ENCODE peak calls at places on chromosomes 5 and 9, in eight cellular contexts. H is spleen, B is H54, Z is colonic mucosa, M is fibroblast of lung, U is amniotic stem cell, W is T-helper 1 cell, L is AG10803. Q is an unnamed sample.

GRCh38 chr9:127177682-127178265 is 55.3 kb upstream of the ANGPTL2 start:
- DNase-seq in B (no peak), M (no peak), L (no peak), H (peak), Z (peak), U (no peak), W (no peak), Q (no peak)

GRCh38 chr5:73039082-73039481 is 81.3 kb upstream of the TMEM171 start:
- DNase-seq in L (no peak), H (no peak), U (no peak), B (no peak), Z (no peak), M (no peak), W (no peak), Q (no peak)

GRCh38 chr5:93430139-93430538 is 150.9 kb downstream of the NR2F1-AS1 start:
- DNase-seq in Z (no peak), M (no peak), B (no peak), W (no peak), U (no peak), H (no peak), L (no peak), Q (no peak)

GRCh38 chr5:74200560-74200959 is 440.0 kb downstream of the ENC1 start:
- DNase-seq in H (no peak), W (no peak), U (no peak), Z (no peak), B (no peak), M (no peak), L (peak), Q (no peak)

GRCh38 chr9:104080983-104081382 is 13.1 kb upstream of the SMC2 start:
- DNase-seq in L (no peak), U (no peak), W (no peak), Z (no peak), M (no peak), H (no peak), B (no peak), Q (no peak)

GRCh38 chr9:127066060-127066774 is 56.2 kb downstream of the ANGPTL2 start:
- DNase-seq in W (no peak), H (no peak), L (peak), M (peak), Z (no peak), B (no peak), U (no peak), Q (no peak)

GRCh38 chr5:151008124-151008491 is 12.3 kb upstream of the GPX3 start:
- DNase-seq in W (no peak), Z (no peak), M (no peak), B (no peak), U (no peak), L (no peak), H (no peak), Q (no peak)

GRCh38 chr9:82549174-82549821 is 513.6 kb downstream of the RASEF start:
- DNase-seq in W (no peak), B (no peak), H (no peak), L (no peak), U (no peak), M (no peak), Z (no peak), Q (no peak)

GRCh38 chr5:98296426-98296825 is 477.0 kb upstream of the RGMB start:
- DNase-seq in B (no peak), U (no peak), H (no peak), L (peak), Z (no peak), W (no peak), M (peak), Q (peak)

GRCh38 chr9:121225240-121225639 is 23.6 kb upstream of the RAB14 start:
- DNase-seq in Z (no peak), M (no peak), B (no peak), W (no peak), U (no peak), H (no peak), L (no peak), Q (no peak)

GRCh38 chr5:42701660-42702059 is 55.0 kb upstream of the CCDC152 start:
- DNase-seq in M (no peak), U (no peak), Z (no peak), B (no peak), H (no peak), W (no peak), L (no peak), Q (no peak)

GRCh38 chr5:132105688-132106087 is 32.1 kb downstream of the CSF2 start:
- DNase-seq in W (no peak), U (no peak), L (no peak), M (no peak), Z (no peak), H (no peak), B (no peak), Q (no peak)

GRCh38 chr5:170503970-170504525 is at the start of gene KCNIP1:
- DNase-seq in B (no peak), L (no peak), H (no peak), M (no peak), W (no peak), U (no peak), Z (no peak), Q (no peak)

GRCh38 chr9:129483467-129484324 is 137.2 kb downstream of the C9orf50 start:
- DNase-seq in U (peak), B (no peak), L (peak), W (no peak), M (peak), H (peak), Z (peak), Q (peak)

GRCh38 chr9:98097836-98098235 is 21.2 kb downstream of the TRIM14 start:
- DNase-seq in U (no peak), L (no peak), H (no peak), B (no peak), W (peak), M (no peak), Z (no peak), Q (no peak)

GRCh38 chr5:135750506-135750905 is 84.0 kb upstream of the SLC25A48 start:
- DNase-seq in B (no peak), H (no peak), U (no peak), Z (no peak), M (no peak), L (no peak), W (no peak), Q (no peak)

GRCh38 chr5:133844836-133845235 is 123.6 kb downstream of the C5orf15 start:
- DNase-seq in L (no peak), M (no peak), Z (no peak), W (no peak), B (no peak), H (no peak), U (no peak), Q (no peak)

GRCh38 chr9:98316445-98317133 is 61.1 kb upstream of the TBC1D2 start:
- DNase-seq in W (no peak), Z (no peak), H (no peak), B (no peak), U (no peak), L (no peak), M (no peak), Q (no peak)

GRCh38 chr5:124231240-124231639 is 515.2 kb downstream of the ZNF608 start:
- DNase-seq in W (no peak), H (no peak), M (no peak), L (no peak), Z (no peak), B (no peak), U (no peak), Q (no peak)

GRCh38 chr5:135371738-135372232 is 27.2 kb downstream of the MACROH2A1 start:
- DNase-seq in Z (no peak), H (no peak), U (no peak), W (no peak), L (peak), M (no peak), B (no peak), Q (peak)

GRCh38 chr5:34626036-34626435 is 30.1 kb upstream of the RAI14 start:
- DNase-seq in W (no peak), Z (no peak), M (peak), H (no peak), L (peak), U (peak), B (no peak), Q (peak)

GRCh38 chr5:41279040-41279439 is 65.7 kb upstream of the C6 start:
- DNase-seq in U (no peak), B (no peak), M (peak), H (no peak), L (no peak), Z (no peak), W (no peak), Q (peak)